ENCODE peak calls at places on chromosomes 7 and 10, in six cellular contexts. X, G, A, B, J and P are unnamed samples.

GRCh38 chr10:2145486-2145885 is 408.2 kb upstream of the ADARB2 start:
- DNase-seq in X (no peak), G (no peak), A (no peak), B (no peak), J (no peak), P (no peak)

GRCh38 chr7:151867912-151868804 is 8.8 kb downstream of the PRKAG2 start:
- DNase-seq in X (no peak), G (no peak), A (no peak), B (no peak), J (no peak), P (no peak)

GRCh38 chr10:10149899-10150298 is 867.8 kb upstream of the CELF2 start:
- DNase-seq in X (no peak), G (no peak), A (no peak), B (no peak), J (no peak), P (no peak)

GRCh38 chr7:71444130-71444529 is 312.2 kb downstream of the GALNT17 start:
- DNase-seq in X (no peak), G (no peak), A (no peak), B (no peak), J (no peak), P (no peak)

GRCh38 chr7:116249969-116250553 is 39.7 kb downstream of the TES start:
- DNase-seq in X (no peak), G (peak), A (no peak), B (no peak), J (no peak), P (no peak)

GRCh38 chr10:81733547-81733946 is 141.4 kb upstream of the NRG3 start:
- DNase-seq in X (no peak), G (no peak), A (no peak), B (no peak), J (no peak), P (no peak)

GRCh38 chr7:55071411-55072188 is 52.8 kb downstream of the EGFR start:
- DNase-seq in X (no peak), G (peak), A (no peak), B (no peak), J (no peak), P (no peak)

GRCh38 chr10:27534341-27534740 is 30.2 kb downstream of the RAB18 start:
- DNase-seq in X (no peak), G (no peak), A (no peak), B (no peak), J (no peak), P (no peak)

GRCh38 chr7:2980406-2981102 is 63.1 kb downstream of the CARD11 start:
- DNase-seq in X (no peak), G (no peak), A (no peak), B (no peak), J (peak), P (no peak)

GRCh38 chr10:115949282-115949844 is 323.6 kb downstream of the GFRA1 start:
- DNase-seq in X (no peak), G (no peak), A (no peak), B (no peak), J (no peak), P (no peak)

GRCh38 chr10:102651455-102652169 is 7.3 kb downstream of the TRIM8 start:
- DNase-seq in X (no peak), G (no peak), A (no peak), B (peak), J (no peak), P (no peak)

GRCh38 chr7:25752967-25753791 is 398.8 kb upstream of the NFE2L3 start:
- DNase-seq in X (no peak), G (no peak), A (no peak), B (peak), J (no peak), P (no peak)

GRCh38 chr10:132493756-132494290 is 43.8 kb upstream of the INPP5A start:
- DNase-seq in X (peak), G (no peak), A (no peak), B (no peak), J (no peak), P (no peak)

GRCh38 chr7:123797673-123798526 is 47.1 kb upstream of the HYAL4 start:
- DNase-seq in X (no peak), G (peak), A (no peak), B (no peak), J (no peak), P (no peak)

GRCh38 chr10:102648889-102649752 is 4.8 kb downstream of the TRIM8 start:
- DNase-seq in X (no peak), G (no peak), A (no peak), B (peak), J (peak), P (no peak)

GRCh38 chr10:103281753-103282152 is 4.8 kb downstream of the INA start:
- DNase-seq in X (no peak), G (no peak), A (no peak), B (no peak), J (no peak), P (no peak)

GRCh38 chr10:59129867-59130266 is 46.6 kb upstream of the PHYHIPL start:
- DNase-seq in X (no peak), G (no peak), A (no peak), B (no peak), J (no peak), P (no peak)

GRCh38 chr7:54932818-54933543 is 85.8 kb upstream of the EGFR start:
- DNase-seq in X (peak), G (peak), A (no peak), B (peak), J (no peak), P (no peak)

GRCh38 chr10:127117125-127117524 is 79.3 kb downstream of the INSYN2A start:
- DNase-seq in X (no peak), G (peak), A (no peak), B (peak), J (no peak), P (no peak)

GRCh38 chr10:97371696-97372095 is 29.4 kb downstream of the RRP12 start:
- DNase-seq in X (no peak), G (no peak), A (no peak), B (no peak), J (no peak), P (no peak)

GRCh38 chr10:11162828-11163599 is 145.3 kb downstream of the CELF2 start:
- DNase-seq in X (peak), G (no peak), A (peak), B (no peak), J (peak), P (peak)

GRCh38 chr7:29042893-29043292 is 84.8 kb upstream of the TRIL start:
- DNase-seq in X (no peak), G (no peak), A (no peak), B (no peak), J (no peak), P (no peak)

GRCh38 chr10:21173964-21174669 is 277.0 kb upstream of the NEBL start:
- DNase-seq in X (peak), G (no peak), A (no peak), B (peak), J (no peak), P (no peak)

GRCh38 chr7:127751723-127752448 is 99.9 kb downstream of the SND1 start:
- DNase-seq in X (no peak), G (peak), A (no peak), B (peak), J (no peak), P (no peak)